ENCODE peak calls at places on chromosomes 4 and X, in four cellular contexts. Z, M, V and I are unnamed samples.
A peak's percentile ranks its signal among the peaks of the same experiment; 100 is the strongest.

GRCh38 chr4:37989398-37990260 is 29.4 kb downstream of the PTTG2 start:
- DNase-seq in Z (no peak), M (no peak), V (no peak), I (no peak)

GRCh38 chr4:1501754-1502500 is 95.7 kb upstream of the NKX1-1 start:
- DNase-seq in Z (peak; percentile 53), M (no peak), V (no peak), I (no peak)

GRCh38 chr4:126071346-126072333 is 756.9 kb downstream of the FAT4 start:
- DNase-seq in Z (no peak), M (no peak), V (no peak), I (peak; percentile 73)

GRCh38 chrX:82813671-82814078 is 694.4 kb upstream of the POU3F4 start:
- DNase-seq in Z (no peak), M (peak; percentile 0), V (peak; percentile 22), I (peak; percentile 83)

GRCh38 chr4:58214376-58214775 is 1104.2 kb upstream of the IGFBP7 start:
- DNase-seq in Z (no peak), M (no peak), V (no peak), I (no peak)

GRCh38 chr4:177220376-177220775 is 89.3 kb upstream of the NEIL3 start:
- DNase-seq in Z (no peak), M (no peak), V (no peak), I (peak; percentile 74)

GRCh38 chrX:27380163-27380845 is 82.8 kb downstream of the PPP4R3C start:
- DNase-seq in Z (no peak), M (no peak), V (no peak), I (no peak)

GRCh38 chr4:83889802-83890201 is 353.9 kb downstream of the GPAT3 start:
- DNase-seq in Z (no peak), M (no peak), V (peak; percentile 2), I (peak; percentile 6)

GRCh38 chr4:158998624-158999023 is 104.3 kb upstream of the RAPGEF2 start:
- DNase-seq in Z (no peak), M (no peak), V (no peak), I (no peak)

GRCh38 chr4:19693949-19694597 is 557.6 kb upstream of the SLIT2 start:
- DNase-seq in Z (no peak), M (no peak), V (no peak), I (peak; percentile 29)

GRCh38 chr4:152690706-152691651 is 11.2 kb upstream of the TMEM154 start:
- DNase-seq in Z (no peak), M (no peak), V (no peak), I (no peak)

GRCh38 chr4:57605374-57605773 is 495.2 kb upstream of the IGFBP7 start:
- DNase-seq in Z (no peak), M (no peak), V (no peak), I (no peak)

GRCh38 chr4:100694467-100694866 is 176.6 kb upstream of the EMCN start:
- DNase-seq in Z (no peak), M (no peak), V (no peak), I (no peak)
- H3K4me3 ChIP-seq in Z (no peak overlapping the region), M (no peak overlapping the region), V (no peak overlapping the region), I (no peak overlapping the region)

GRCh38 chr4:4227510-4228355 is 1.0 kb upstream of the OTOP1 start:
- DNase-seq in Z (no peak), M (no peak), V (no peak), I (no peak)

GRCh38 chr4:4228356-4228668 is 1.6 kb upstream of the OTOP1 start:
- DNase-seq in Z (no peak), M (no peak), V (no peak), I (no peak)

GRCh38 chr4:4225915-4226605 is 669 bp downstream of the OTOP1 start:
- DNase-seq in Z (no peak), M (no peak), V (no peak), I (no peak)

DNA sequence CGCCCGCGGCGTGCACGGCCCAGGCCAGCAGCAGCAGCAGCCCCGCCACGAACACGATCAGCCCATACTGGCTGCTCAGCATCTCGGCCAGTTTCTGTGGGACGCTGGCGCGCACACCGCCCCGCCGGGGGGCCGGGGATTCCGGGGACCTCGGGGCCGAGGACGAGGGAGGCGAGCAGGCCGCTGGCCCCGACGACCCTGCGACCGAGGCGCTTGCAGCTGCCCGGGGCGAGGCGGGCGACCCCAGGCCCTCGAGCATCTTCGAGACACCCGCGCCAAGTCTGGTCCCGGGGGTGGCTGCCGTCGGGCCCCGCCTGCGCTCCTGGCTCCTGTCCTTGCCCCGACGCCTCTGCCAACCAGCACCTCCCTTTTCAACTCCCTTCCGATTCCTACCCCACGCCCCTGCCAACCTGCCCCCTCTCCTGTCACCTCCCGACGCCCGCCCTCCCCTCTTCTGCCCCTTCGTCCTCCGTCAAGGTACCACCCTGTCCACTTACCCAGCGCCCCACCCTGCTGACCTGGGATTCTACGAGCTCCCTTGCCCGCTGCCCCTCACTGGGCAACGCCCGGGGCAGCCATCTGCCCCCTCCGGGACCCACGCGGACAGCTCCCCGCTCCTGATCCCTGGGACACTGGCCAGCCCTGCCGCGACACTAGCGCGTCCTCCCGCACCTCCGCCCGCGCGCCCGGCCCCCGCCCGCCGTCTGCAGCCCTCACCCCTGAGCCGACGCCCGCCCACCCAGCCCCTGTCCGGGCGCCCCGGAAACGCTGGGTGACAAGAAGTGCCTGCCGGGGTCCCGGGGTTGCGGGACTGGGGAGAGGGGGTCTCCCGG is at the start of gene OTOP1:
- DNase-seq in Z (no peak), M (no peak), V (no peak), I (no peak)
- H3K4me3 ChIP-seq in Z (no peak within 1 kb of the TSS), M (peak within 1 kb of the TSS; percentile 24), V (no peak within 1 kb of the TSS), I (no peak within 1 kb of the TSS)

DNA sequence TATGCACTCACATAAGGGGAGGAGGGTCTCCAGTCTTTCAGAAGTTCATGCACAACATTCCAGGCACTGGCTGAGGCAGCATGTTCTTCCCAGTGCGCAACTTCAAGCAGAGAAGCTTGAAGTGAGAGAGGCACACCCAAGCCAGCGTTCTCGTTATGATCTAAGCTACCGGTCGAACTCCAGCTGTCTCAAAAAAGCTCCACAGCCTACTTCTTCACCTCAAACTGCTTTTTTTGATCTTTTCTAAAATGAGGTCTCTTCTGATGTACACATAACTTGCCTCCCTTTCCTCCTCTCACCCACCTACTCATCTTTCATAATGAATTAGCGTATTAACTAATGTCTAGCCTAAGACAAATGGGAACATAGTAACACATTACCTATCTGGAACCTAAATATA is 25.3 kb downstream of the GPC4 start:
- DNase-seq in Z (no peak), M (no peak), V (no peak), I (no peak)
- H3K4me3 ChIP-seq in Z (no peak overlapping the region), M (no peak overlapping the region), V (no peak overlapping the region), I (no peak overlapping the region)

GRCh38 chr4:53476232-53477037 is 99.0 kb downstream of the FIP1L1 start:
- DNase-seq in Z (no peak), M (no peak), V (no peak), I (peak; percentile 97)
- H3K4me3 ChIP-seq in Z (no peak overlapping the region), M (peak overlapping the region; percentile 10), V (no peak overlapping the region), I (no peak overlapping the region)

GRCh38 chrX:33082371-33082770 is 129.0 kb downstream of the DMD start:
- DNase-seq in Z (no peak), M (no peak), V (no peak), I (no peak)
- H3K4me3 ChIP-seq in Z (no peak overlapping the region), M (no peak overlapping the region), V (no peak overlapping the region), I (no peak overlapping the region)

GRCh38 chrX:154381271-154381670 is 2.2 kb downstream of the EMD start:
- DNase-seq in Z (no peak), M (peak; percentile 66), V (no peak), I (no peak)
- H3K4me3 ChIP-seq in Z (no peak overlapping the region), M (peak overlapping the region; percentile 8), V (no peak overlapping the region), I (no peak overlapping the region)

GRCh38 chrX:108834036-108834435 is 97.7 kb upstream of the IRS4 start:
- DNase-seq in Z (no peak), M (no peak), V (no peak), I (no peak)
- H3K4me3 ChIP-seq in Z (no peak overlapping the region), M (no peak overlapping the region), V (no peak overlapping the region), I (no peak overlapping the region)

GRCh38 chr4:40183615-40184411 is 13.0 kb upstream of the RHOH start:
- DNase-seq in Z (no peak), M (no peak), V (no peak), I (peak; percentile 91)
- H3K4me3 ChIP-seq in Z (no peak overlapping the region), M (no peak overlapping the region), V (no peak overlapping the region), I (no peak overlapping the region)